ENCODE peak calls at places on chromosome 15, in five cellular contexts. V is AG08395, O is Calu3, U is T-helper 1 cell, D is fibroblast of villous mesenchyme. B is an unnamed sample.

GRCh38 chr15:45473068-45473467 is 49.5 kb downstream of the SLC30A4 start:
- DNase-seq in D (no peak), O (no peak), U (no peak), V (no peak), B (no peak)

GRCh38 chr15:95132774-95133173 is 901.4 kb downstream of the MCTP2 start:
- DNase-seq in O (no peak), D (peak), V (peak), U (no peak), B (peak)

GRCh38 chr15:83210619-83211018 is 3.0 kb upstream of the HDGFL3 start:
- DNase-seq in V (peak), U (no peak), O (peak), D (no peak), B (no peak)

GRCh38 chr15:66131831-66132230 is 121.7 kb downstream of the MEGF11 start:
- DNase-seq in U (no peak), O (no peak), D (no peak), V (no peak), B (no peak)

GRCh38 chr15:39509941-39510845 is 70.7 kb upstream of the THBS1 start:
- DNase-seq in O (no peak), D (no peak), V (no peak), U (no peak), B (no peak)

GRCh38 chr15:66187271-66187670 is 66.3 kb downstream of the MEGF11 start:
- DNase-seq in V (no peak), D (no peak), O (no peak), U (no peak), B (no peak)

GRCh38 chr15:87268675-87269074 is 987.9 kb downstream of the NTRK3 start:
- DNase-seq in O (no peak), V (no peak), U (no peak), D (peak), B (peak)

GRCh38 chr15:84666373-84666772 is 8.4 kb upstream of the NMB start:
- DNase-seq in V (no peak), O (no peak), D (no peak), U (no peak), B (no peak)

B was measured in HFFc6.